ENCODE peak calls at places on chromosomes 5 and 9, in six cellular contexts. T is stomach; Z is CD8-positive, alpha-beta T cell; W is SJSA1; N is heart left ventricle; Q is H1. R is an unnamed sample.

GRCh38 chr5:103475629-103476240 is 86.9 kb downstream of the NUDT12 start:
- DNase-seq in T (no peak), Z (no peak), W (peak; percentile 57), N (no peak), Q (no peak), R (no peak)

GRCh38 chr9:33851301-33851700 is 34.3 kb downstream of the UBE2R2 start:
- DNase-seq in T (no peak), Z (no peak), W (no peak), N (no peak), Q (no peak), R (no peak)

GRCh38 chr5:123344819-123345426 is 78.3 kb downstream of the CEP120 start:
- DNase-seq in T (no peak), Z (no peak), W (peak; percentile 75), N (no peak), Q (no peak), R (no peak)

GRCh38 chr9:122221223-122221811 is 7.4 kb downstream of the LHX6 start:
- DNase-seq in T (no peak), Z (no peak), W (no peak), N (no peak), Q (no peak), R (no peak)

GRCh38 chr5:179614745-179615144 is 8.7 kb downstream of the HNRNPH1 start:
- DNase-seq in T (no peak), Z (no peak), W (no peak), N (no peak), Q (no peak), R (no peak)

GRCh38 chr9:77457916-77458592 is 190.1 kb downstream of the GNA14 start:
- DNase-seq in T (peak; percentile 64), Z (peak; percentile 56), W (peak; percentile 57), N (no peak), Q (no peak), R (no peak)

GRCh38 chr5:87081511-87082372 is 185.9 kb upstream of the RASA1 start:
- DNase-seq in T (peak; percentile 35), Z (peak; percentile 32), W (no peak), N (no peak), Q (no peak), R (no peak)

GRCh38 chr9:79801459-79801858 is 229.7 kb downstream of the TLE4 start:
- DNase-seq in T (no peak), Z (no peak), W (no peak), N (no peak), Q (no peak), R (no peak)

GRCh38 chr5:135887881-135888614 is 7.6 kb downstream of the IL9 start:
- DNase-seq in T (no peak), Z (no peak), W (no peak), N (no peak), Q (no peak), R (no peak)

GRCh38 chr9:8329561-8330283 is 530.1 kb upstream of the DMAC1 start:
- DNase-seq in T (peak; percentile 28), Z (no peak), W (no peak), N (no peak), Q (no peak), R (no peak)

GRCh38 chr5:57538341-57538955 is 55.8 kb upstream of the ACTBL2 start:
- DNase-seq in T (no peak), Z (no peak), W (peak; percentile 93), N (no peak), Q (no peak), R (no peak)

DNA sequence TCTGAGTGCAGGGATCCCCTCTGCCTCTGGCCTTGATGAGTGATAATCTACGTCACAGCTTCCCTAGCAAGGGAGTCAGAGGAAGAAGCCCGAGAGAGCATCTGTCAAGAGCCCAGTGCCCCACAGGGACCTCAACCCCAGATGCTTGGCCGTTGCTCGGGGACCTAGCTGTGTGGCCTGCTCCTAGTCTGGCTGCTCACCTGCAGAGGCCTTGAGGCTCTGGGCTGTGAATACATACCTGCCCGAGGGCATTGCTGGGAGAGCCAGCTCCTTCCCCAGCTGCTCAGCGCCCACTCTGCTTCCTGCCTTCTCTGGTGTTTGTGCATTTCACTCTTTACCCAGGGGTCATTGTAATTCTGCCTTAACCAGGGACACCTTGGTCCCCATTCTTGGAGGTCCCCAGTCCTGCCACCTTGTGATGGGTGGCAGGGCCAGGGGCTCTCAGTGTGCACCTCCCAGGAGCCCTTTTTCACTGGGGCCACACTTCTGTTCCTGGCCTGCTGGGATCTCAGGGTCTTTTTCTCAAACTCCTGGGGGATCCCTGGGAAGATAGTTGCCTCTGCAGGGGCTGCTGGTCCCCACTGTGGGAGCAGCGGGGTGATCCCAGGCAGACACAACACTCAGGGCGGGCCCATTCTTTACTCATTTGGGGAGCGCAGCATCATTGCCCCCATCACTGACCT is 15.5 kb downstream of the PHF2 start:
- DNase-seq in T (no peak), Z (no peak), W (no peak), N (no peak), Q (no peak), R (no peak)
- H3K4me1 ChIP-seq in T (peaks cover 50% of the 10 kb centered on the region), Z (peaks cover 12% of the 10 kb centered on the region), W (no peaks in the 10 kb centered on the region), N (peaks cover 66% of the 10 kb centered on the region), Q (peaks cover 10% of the 10 kb centered on the region), R (peaks cover 8% of the 10 kb centered on the region)

GRCh38 chr5:172875372-172876279 is 41.6 kb downstream of the ERGIC1 start:
- DNase-seq in T (no peak), Z (no peak), W (no peak), N (no peak), Q (no peak), R (no peak)
- H3K4me1 ChIP-seq in T (peaks cover 47% of the 10 kb centered on the region), Z (no peaks in the 10 kb centered on the region), W (peaks cover 67% of the 10 kb centered on the region), N (peaks cover 76% of the 10 kb centered on the region), Q (peaks cover 15% of the 10 kb centered on the region), R (peaks cover 72% of the 10 kb centered on the region)

DNA sequence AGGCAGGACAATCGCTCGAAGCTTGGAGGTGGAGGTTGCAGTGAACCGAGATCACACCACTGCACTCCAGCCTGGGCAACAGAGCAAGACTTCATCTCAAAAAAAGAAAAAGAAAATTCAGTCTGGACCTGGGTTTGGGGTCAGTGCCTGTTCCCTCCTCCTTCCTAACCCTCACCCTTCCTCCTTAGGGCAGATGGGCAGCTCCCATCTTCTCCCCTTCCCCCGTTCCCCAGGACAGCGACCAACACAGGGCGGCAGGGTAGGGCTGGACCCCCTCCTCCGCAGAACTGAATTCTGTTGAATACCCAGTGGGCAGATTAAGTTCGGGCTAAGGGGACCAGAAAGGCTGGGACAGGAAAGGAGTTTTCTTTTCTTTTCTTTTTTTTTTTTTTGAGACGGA is 1.5 kb upstream of the RMND5B start:
- DNase-seq in T (no peak), Z (no peak), W (no peak), N (no peak), Q (no peak), R (no peak)
- H3K4me1 ChIP-seq in T (peaks cover 20% of the 10 kb centered on the region), Z (peaks cover 20% of the 10 kb centered on the region), W (peaks cover 11% of the 10 kb centered on the region), N (peaks cover 29% of the 10 kb centered on the region), Q (peaks cover 27% of the 10 kb centered on the region), R (peaks cover 16% of the 10 kb centered on the region)

GRCh38 chr5:154702477-154702876 is 52.7 kb upstream of the LARP1 start:
- DNase-seq in T (no peak), Z (no peak), W (no peak), N (no peak), Q (no peak), R (no peak)

GRCh38 chr5:154701181-154701580 is 54.0 kb upstream of the LARP1 start:
- DNase-seq in T (no peak), Z (no peak), W (no peak), N (no peak), Q (no peak), R (no peak)

GRCh38 chr5:154697335-154697734 is 57.8 kb upstream of the LARP1 start:
- DNase-seq in T (no peak), Z (no peak), W (no peak), N (no peak), Q (no peak), R (no peak)

GRCh38 chr5:154696891-154697290 is 58.3 kb upstream of the LARP1 start:
- DNase-seq in T (no peak), Z (no peak), W (no peak), N (no peak), Q (no peak), R (no peak)

DNA sequence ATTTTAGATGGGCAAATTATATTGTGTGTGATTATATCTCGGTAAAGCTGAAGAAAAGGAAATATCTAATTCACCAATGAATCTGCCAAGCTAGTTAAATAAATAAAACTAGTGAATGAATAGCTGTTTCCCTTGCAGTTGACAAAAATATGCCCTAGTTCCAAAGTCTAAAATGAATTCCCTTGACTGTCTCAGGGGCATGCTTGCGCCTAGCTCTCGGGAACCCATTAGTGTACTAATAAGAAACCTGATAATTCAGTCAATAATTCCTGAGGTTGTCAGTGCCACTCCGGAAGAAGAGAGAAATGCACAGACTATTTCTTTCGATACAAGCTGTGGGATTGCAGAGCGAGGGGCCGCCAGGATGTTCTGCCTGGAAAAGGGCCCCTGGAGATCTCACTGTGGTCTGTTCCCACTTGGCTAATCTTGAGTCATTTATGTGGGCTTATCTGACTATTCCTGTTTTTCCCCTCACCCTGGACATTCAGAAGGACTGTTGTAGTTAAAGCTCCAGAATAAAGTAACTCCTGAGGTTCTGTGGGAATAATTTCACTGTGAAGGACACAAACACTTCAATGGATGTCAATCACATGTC is 56.4 kb upstream of the LARP1 start:
- DNase-seq in T (no peak), Z (no peak), W (no peak), N (no peak), Q (no peak), R (no peak)
- H3K4me1 ChIP-seq in T (peaks cover 10% of the 10 kb centered on the region), Z (no peaks in the 10 kb centered on the region), W (peaks cover 7% of the 10 kb centered on the region), N (peaks cover 9% of the 10 kb centered on the region), Q (peaks cover 15% of the 10 kb centered on the region), R (peaks cover 6% of the 10 kb centered on the region)

DNA sequence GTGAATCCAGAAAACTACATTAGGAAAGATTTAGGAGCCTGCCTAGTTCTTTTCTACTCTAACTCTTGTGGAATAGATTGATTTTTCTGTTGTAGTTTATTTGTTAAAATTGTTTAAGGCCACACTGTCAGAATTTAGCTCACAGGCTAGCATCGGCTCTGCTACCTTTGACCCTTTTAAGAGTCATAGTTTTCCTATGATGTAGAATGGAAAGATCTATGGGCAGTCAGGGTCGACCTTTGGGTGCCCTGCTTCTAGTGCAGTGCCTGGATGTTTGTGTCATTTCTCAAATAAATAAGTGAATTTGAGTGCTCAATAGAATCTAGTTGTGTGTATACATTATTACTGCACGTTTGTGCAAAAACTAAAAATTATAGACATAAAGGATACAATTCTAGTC is 38.7 kb downstream of the BASP1 start:
- DNase-seq in T (no peak), Z (no peak), W (no peak), N (no peak), Q (no peak), R (no peak)
- H3K4me1 ChIP-seq in T (no peaks in the 10 kb centered on the region), Z (no peaks in the 10 kb centered on the region), W (peaks cover 85% of the 10 kb centered on the region), N (no peaks in the 10 kb centered on the region), Q (peaks cover 6% of the 10 kb centered on the region), R (no peaks in the 10 kb centered on the region)

GRCh38 chr5:142317673-142318261 is 7.1 kb downstream of the SPRY4 start:
- DNase-seq in T (no peak), Z (no peak), W (no peak), N (no peak), Q (no peak), R (no peak)
- H3K4me1 ChIP-seq in T (peaks cover 60% of the 10 kb centered on the region), Z (peaks cover 17% of the 10 kb centered on the region), W (peaks cover 88% of the 10 kb centered on the region), N (peaks cover 95% of the 10 kb centered on the region), Q (peaks cover 25% of the 10 kb centered on the region), R (no peaks in the 10 kb centered on the region)